ENCODE peak calls at places on chromosomes 4 and X, in seven cellular contexts. M is GM06990; L is SJSA1; C is endothelial cell; N is stimulated activated CD4-positive, alpha-beta T cell treated with anti-CD3 and anti-CD28 coated beads, TNF-alpha, amount 100 ng/mL, for 1 hour; G is mammary epithelial cell; Q is AG09319. H is an unnamed sample.

GRCh38 chr4:182017038-182017437 is 226.2 kb upstream of the TENM3 start:
- DNase-seq in M (peak), L (no peak), C (no peak), N (no peak), G (no peak), Q (no peak), H (no peak)

GRCh38 chrX:21956783-21957182 is 16.3 kb downstream of the SMS start:
- DNase-seq in M (no peak), L (no peak), C (no peak), N (no peak), G (no peak), Q (no peak), H (no peak)

GRCh38 chrX:135185795-135186443 is 14.7 kb upstream of the CT55 start:
- DNase-seq in M (no peak), L (no peak), C (peak), N (no peak), G (peak), Q (peak), H (peak)

GRCh38 chr4:83022724-83023427 is 12.1 kb upstream of the COPS4 start:
- DNase-seq in M (no peak), L (no peak), C (no peak), N (no peak), G (peak), Q (no peak), H (no peak)

GRCh38 chr4:147987252-147987651 is 255.4 kb downstream of the ARHGAP10 start:
- DNase-seq in M (no peak), L (no peak), C (no peak), N (no peak), G (no peak), Q (no peak), H (no peak)

GRCh38 chrX:11770320-11770719 is 12.3 kb downstream of the MSL3 start:
- DNase-seq in M (no peak), L (no peak), C (peak), N (no peak), G (peak), Q (no peak), H (peak)

GRCh38 chr4:98430708-98431403 is 169.7 kb downstream of the RAP1GDS1 start:
- DNase-seq in M (no peak), L (peak), C (no peak), N (no peak), G (peak), Q (peak), H (no peak)

GRCh38 chrX:124033821-124034220 is 72.3 kb downstream of the STAG2 start:
- DNase-seq in M (no peak), L (no peak), C (no peak), N (no peak), G (peak), Q (no peak), H (no peak)

GRCh38 chr4:162115323-162115722 is 48.5 kb downstream of the FSTL5 start:
- DNase-seq in M (no peak), L (no peak), C (no peak), N (no peak), G (no peak), Q (no peak), H (no peak)

GRCh38 chr4:75668596-75668995 is 4.6 kb downstream of the G3BP2 start:
- DNase-seq in M (no peak), L (no peak), C (no peak), N (no peak), G (no peak), Q (no peak), H (no peak)

GRCh38 chr4:115841873-115842272 is 728.5 kb upstream of the NDST4 start:
- DNase-seq in M (no peak), L (no peak), C (no peak), N (no peak), G (peak), Q (no peak), H (no peak)

GRCh38 chrX:151181088-151181487 is 4.7 kb downstream of the GPR50 start:
- DNase-seq in M (no peak), L (no peak), C (no peak), N (no peak), G (no peak), Q (no peak), H (no peak)

GRCh38 chr4:87120411-87121162 is 99.8 kb downstream of the KLHL8 start:
- DNase-seq in M (no peak), L (peak), C (no peak), N (no peak), G (peak), Q (no peak), H (no peak)

GRCh38 chr4:87965501-87965975 is 10.0 kb upstream of the SPP1 start:
- DNase-seq in M (no peak), L (no peak), C (no peak), N (no peak), G (no peak), Q (no peak), H (no peak)

GRCh38 chr4:10965196-10965595 is 280.6 kb upstream of the CLNK start:
- DNase-seq in M (no peak), L (no peak), C (no peak), N (no peak), G (no peak), Q (no peak), H (no peak)

GRCh38 chr4:189204616-189205015 is 736.1 kb upstream of the FRG1 start:
- DNase-seq in M (no peak), L (no peak), C (no peak), N (no peak), G (no peak), Q (no peak), H (no peak)

GRCh38 chr4:143482753-143483362 is 30.6 kb upstream of the SMARCA5 start:
- DNase-seq in M (peak), L (no peak), C (peak), N (no peak), G (peak), Q (peak), H (peak)

GRCh38 chr4:155403886-155404285 is 27.1 kb upstream of the MAP9 start:
- DNase-seq in M (no peak), L (no peak), C (no peak), N (no peak), G (peak), Q (peak), H (peak)